ENCODE peak calls at places on chromosomes 12 and 14, in five cellular contexts. One of them, this sample, is unnamed.

GRCh38 chr14:68619805-68620574 is 172.9 kb downstream of the ZFP36L1 start:
- DNase-seq in lower leg skin: no peak
- DNase-seq in A549: no peak
- DNase-seq in K562: peak; percentile 63
- DNase-seq in heart left ventricle: peak; percentile 72
- DNase-seq in this sample: peak; percentile 69

GRCh38 chr14:61911534-61911933 is 149.3 kb downstream of the SNAPC1 start:
- DNase-seq in lower leg skin: no peak
- DNase-seq in A549: no peak
- DNase-seq in K562: no peak
- DNase-seq in heart left ventricle: no peak
- DNase-seq in this sample: no peak

GRCh38 chr14:73712540-73713141 is 1.5 kb downstream of the PNMA1 start:
- DNase-seq in lower leg skin: no peak
- DNase-seq in A549: no peak
- DNase-seq in K562: peak; percentile 25
- DNase-seq in heart left ventricle: peak; percentile 22
- DNase-seq in this sample: peak; percentile 64

GRCh38 chr12:29589271-29589670 is 91.8 kb upstream of the OVCH1 start:
- DNase-seq in lower leg skin: no peak
- DNase-seq in A549: no peak
- DNase-seq in K562: no peak
- DNase-seq in heart left ventricle: no peak
- DNase-seq in this sample: no peak

GRCh38 chr12:115761784-115762183 is 515.7 kb downstream of the MED13L start:
- DNase-seq in lower leg skin: no peak
- DNase-seq in A549: no peak
- DNase-seq in K562: no peak
- DNase-seq in heart left ventricle: no peak
- DNase-seq in this sample: no peak

GRCh38 chr12:45547822-45548221 is 181.7 kb upstream of the ARID2 start:
- DNase-seq in lower leg skin: no peak
- DNase-seq in A549: no peak
- DNase-seq in K562: no peak
- DNase-seq in heart left ventricle: no peak
- DNase-seq in this sample: no peak

GRCh38 chr14:50871914-50872732 is at the start of gene ABHD12B:
- DNase-seq in lower leg skin: no peak
- DNase-seq in A549: no peak
- DNase-seq in K562: no peak
- DNase-seq in heart left ventricle: no peak
- DNase-seq in this sample: no peak

GRCh38 chr14:63986789-63987533 is 134.2 kb downstream of the SYNE2 start:
- DNase-seq in lower leg skin: no peak
- DNase-seq in A549: no peak
- DNase-seq in K562: no peak
- DNase-seq in heart left ventricle: no peak
- DNase-seq in this sample: no peak

GRCh38 chr12:77328326-77328725 is 263.0 kb upstream of the E2F7 start:
- DNase-seq in lower leg skin: peak; percentile 28
- DNase-seq in A549: no peak
- DNase-seq in K562: no peak
- DNase-seq in heart left ventricle: no peak
- DNase-seq in this sample: no peak

GRCh38 chr12:106013941-106014340 is 124.8 kb downstream of the NUAK1 start:
- DNase-seq in lower leg skin: no peak
- DNase-seq in A549: no peak
- DNase-seq in K562: no peak
- DNase-seq in heart left ventricle: no peak
- DNase-seq in this sample: no peak
- TF ChIP-seq POLR2A in lower leg skin: no peak
- TF ChIP-seq POLR2A in A549: no peak
- TF ChIP-seq POLR2A in K562: no peak
- TF ChIP-seq POLR2A in heart left ventricle: no peak
- TF ChIP-seq POLR2A in this sample: no peak

DNA sequence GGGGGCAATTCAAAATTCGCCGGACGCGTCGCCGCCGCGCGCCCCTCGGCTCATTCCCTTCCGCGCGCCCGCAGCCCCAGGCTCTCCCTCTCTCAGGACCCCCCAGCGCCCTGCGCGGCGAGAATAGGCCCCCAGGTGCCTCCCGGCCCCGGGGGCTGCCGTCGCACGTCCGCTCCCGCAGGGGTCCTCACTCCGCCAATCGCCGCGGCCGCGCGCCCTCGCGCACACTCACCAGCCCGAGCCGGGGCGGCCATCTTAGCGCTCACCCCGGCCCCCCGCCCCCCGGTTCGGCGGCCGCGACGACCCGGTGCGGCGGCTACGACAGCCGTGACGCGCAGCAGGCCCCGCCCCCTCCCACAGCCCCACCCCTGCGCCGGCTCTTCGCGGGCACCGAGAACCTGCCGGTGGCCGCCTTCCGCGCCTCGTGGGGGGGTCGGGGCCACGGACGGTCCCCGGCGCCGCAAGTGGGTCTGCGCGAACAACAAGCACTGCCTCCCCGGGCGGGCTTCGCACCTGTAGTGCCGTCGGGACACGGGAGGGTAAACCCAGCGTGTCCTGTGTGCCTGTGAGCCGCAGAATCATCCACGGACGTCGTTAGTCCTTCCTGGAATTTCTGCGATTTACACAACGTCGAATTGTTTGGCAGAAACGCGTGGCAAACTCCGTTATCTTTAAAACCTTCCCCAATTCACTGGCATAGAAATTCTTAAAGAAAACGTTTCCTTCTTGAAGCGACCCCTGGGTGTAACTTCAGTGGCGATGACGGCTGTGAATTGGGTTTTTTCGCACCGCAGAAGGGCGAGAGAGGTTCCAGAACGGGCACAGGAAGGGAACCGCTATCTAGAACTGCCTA is 2.5 kb downstream of the USP44 start:
- DNase-seq in lower leg skin: peak; percentile 27
- DNase-seq in A549: peak; percentile 51
- DNase-seq in K562: peak; percentile 85
- DNase-seq in heart left ventricle: peak; percentile 62
- DNase-seq in this sample: peak; percentile 71
- TF ChIP-seq POLR2A in lower leg skin: no peak
- TF ChIP-seq POLR2A in A549: peak; percentile 42
- TF ChIP-seq POLR2A in K562: peak; percentile 60
- TF ChIP-seq POLR2A in heart left ventricle: no peak
- TF ChIP-seq POLR2A in this sample: peak; percentile 49

DNA sequence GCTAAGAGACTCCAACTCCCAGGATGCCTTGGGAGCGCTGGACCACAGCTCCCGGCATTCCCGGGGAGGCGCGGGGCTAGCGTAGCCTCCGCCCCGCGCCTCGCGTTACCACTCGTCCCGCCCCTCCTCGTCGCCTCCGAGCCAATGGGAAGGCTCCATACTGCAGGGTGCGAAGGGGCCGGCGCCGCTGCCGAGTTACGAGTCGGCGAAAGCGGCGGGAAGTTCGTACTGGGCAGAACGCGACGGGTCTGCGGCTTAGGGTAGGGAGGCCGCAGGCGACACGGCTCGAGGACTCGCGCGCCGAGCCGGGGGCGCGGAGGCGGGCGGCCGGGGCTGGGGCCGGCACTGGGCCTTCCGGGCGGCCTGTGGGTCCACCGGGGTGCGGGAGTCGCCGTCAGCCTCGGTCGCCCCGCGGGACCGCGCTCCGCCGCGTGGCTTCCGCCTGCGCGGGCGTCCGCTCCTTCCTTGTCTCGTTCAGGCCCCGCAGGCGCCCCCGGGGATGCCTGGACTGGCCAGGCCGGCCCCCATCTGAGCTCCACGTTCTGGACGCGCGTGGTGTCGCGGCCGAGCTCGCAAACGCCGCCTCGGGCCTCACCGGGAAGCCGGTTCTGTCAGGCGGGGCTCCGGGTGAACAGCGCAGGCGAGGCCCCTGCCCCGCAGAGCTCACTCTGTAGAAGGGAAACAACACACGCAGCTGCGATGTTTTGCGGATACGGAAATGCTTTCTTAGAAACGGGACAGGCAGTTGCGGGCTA is at the start of gene VRK1:
- DNase-seq in lower leg skin: peak; percentile 95
- DNase-seq in A549: peak; percentile 85
- DNase-seq in K562: peak; percentile 97
- DNase-seq in heart left ventricle: peak; percentile 97
- DNase-seq in this sample: peak; percentile 98
- TF ChIP-seq POLR2A in lower leg skin: no peak
- TF ChIP-seq POLR2A in A549: peak; percentile 66
- TF ChIP-seq POLR2A in K562: peak; percentile 75
- TF ChIP-seq POLR2A in heart left ventricle: no peak
- TF ChIP-seq POLR2A in this sample: peak; percentile 88

DNA sequence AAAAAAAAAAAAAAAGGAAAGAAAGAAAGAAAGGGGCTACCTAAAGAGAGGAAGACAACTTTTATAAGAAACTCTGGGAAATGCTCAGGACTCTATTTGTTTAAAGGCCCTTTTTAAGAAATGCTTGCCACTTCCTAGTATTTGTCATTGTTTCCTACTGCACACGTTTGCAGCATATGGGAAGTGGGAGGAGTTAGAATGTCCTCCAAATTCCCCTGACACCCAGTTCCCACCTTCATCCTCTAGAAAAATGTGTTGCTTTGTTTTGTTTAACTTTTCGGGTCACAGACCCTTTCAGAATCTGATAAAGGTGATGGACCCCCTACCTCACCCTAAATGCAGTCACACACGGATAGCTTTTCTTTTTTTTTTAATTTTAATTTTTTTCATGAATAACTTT is 40.8 kb downstream of the NINJ2 start:
- DNase-seq in lower leg skin: no peak
- DNase-seq in A549: no peak
- DNase-seq in K562: peak; percentile 26
- DNase-seq in heart left ventricle: no peak
- DNase-seq in this sample: no peak
- TF ChIP-seq POLR2A in lower leg skin: no peak
- TF ChIP-seq POLR2A in A549: no peak
- TF ChIP-seq POLR2A in K562: no peak
- TF ChIP-seq POLR2A in heart left ventricle: no peak
- TF ChIP-seq POLR2A in this sample: no peak

GRCh38 chr12:31518680-31519227 is 72.2 kb downstream of the DENND5B start:
- DNase-seq in lower leg skin: no peak
- DNase-seq in A549: peak; percentile 79
- DNase-seq in K562: no peak
- DNase-seq in heart left ventricle: no peak
- DNase-seq in this sample: no peak
- TF ChIP-seq POLR2A in lower leg skin: no peak
- TF ChIP-seq POLR2A in A549: no peak
- TF ChIP-seq POLR2A in K562: no peak
- TF ChIP-seq POLR2A in heart left ventricle: no peak
- TF ChIP-seq POLR2A in this sample: no peak

DNA sequence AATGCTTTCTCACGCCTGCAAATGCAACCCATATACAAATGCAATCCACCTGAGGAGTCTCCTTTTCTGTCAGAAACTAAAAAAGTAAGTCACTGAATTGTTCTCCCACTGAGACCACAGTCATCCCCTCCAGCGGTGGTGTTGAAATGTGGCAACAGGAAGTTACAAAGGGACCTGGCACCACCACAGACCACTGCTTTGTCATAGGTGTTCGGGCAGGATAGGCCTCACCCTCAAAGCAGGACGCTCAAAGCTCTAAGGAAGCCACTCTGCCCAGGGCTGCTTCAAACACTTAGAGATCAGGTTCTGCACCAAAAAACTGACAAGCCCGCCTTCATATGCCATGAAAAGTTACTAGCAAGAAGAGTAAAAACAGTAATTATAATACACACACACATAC is 11.3 kb downstream of the PHLDA1 start:
- DNase-seq in lower leg skin: no peak
- DNase-seq in A549: peak; percentile 39
- DNase-seq in K562: no peak
- DNase-seq in heart left ventricle: no peak
- DNase-seq in this sample: no peak
- TF ChIP-seq POLR2A in lower leg skin: no peak
- TF ChIP-seq POLR2A in A549: no peak
- TF ChIP-seq POLR2A in K562: no peak
- TF ChIP-seq POLR2A in heart left ventricle: no peak
- TF ChIP-seq POLR2A in this sample: no peak

GRCh38 chr12:27217590-27217989 is 26.5 kb upstream of the STK38L start:
- DNase-seq in lower leg skin: no peak
- DNase-seq in A549: no peak
- DNase-seq in K562: no peak
- DNase-seq in heart left ventricle: no peak
- DNase-seq in this sample: no peak

GRCh38 chr12:27220057-27220987 is 23.8 kb upstream of the STK38L start:
- DNase-seq in lower leg skin: no peak
- DNase-seq in A549: no peak
- DNase-seq in K562: no peak
- DNase-seq in heart left ventricle: no peak
- DNase-seq in this sample: no peak

GRCh38 chr12:27220988-27221345 is 23.1 kb upstream of the STK38L start:
- DNase-seq in lower leg skin: no peak
- DNase-seq in A549: no peak
- DNase-seq in K562: no peak
- DNase-seq in heart left ventricle: no peak
- DNase-seq in this sample: no peak

GRCh38 chr12:27219693-27220056 is 24.4 kb upstream of the STK38L start:
- DNase-seq in lower leg skin: no peak
- DNase-seq in A549: no peak
- DNase-seq in K562: no peak
- DNase-seq in heart left ventricle: no peak
- DNase-seq in this sample: no peak

DNA sequence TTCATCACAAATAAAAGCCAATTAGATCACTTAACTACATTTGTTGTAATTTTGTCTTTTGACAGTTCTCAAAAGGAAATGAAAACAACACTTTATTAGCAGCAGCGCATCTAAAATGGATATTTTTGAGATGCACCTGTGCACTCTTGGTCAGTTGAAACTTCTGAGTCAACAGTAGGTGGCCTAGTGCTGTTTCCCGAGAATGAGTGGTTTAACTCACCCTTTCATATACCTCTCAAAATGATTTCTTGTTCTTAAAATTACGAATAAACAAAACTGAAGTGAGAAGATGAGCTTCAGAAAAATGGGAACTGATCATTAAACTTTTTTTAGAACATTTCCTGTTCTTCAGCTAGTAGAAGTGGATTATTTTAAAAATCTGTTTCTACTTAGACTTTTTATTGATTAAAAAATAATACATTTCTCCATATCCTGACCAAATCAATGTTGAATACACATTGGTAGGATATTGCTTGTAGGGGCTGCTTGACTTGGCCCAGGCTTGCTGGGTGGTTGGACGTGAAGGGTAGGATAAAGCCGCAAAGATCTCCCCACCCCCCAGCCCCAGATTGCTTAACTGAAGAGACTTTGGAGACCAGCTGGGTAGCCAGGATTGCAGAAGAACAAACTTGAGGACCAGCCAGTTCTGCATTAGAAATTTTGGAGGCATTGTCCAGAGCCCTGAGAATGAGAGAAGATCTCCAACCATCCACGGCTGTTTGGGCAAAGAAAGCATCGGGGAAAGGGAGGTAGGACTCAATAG is 22.3 kb upstream of the STK38L start:
- DNase-seq in lower leg skin: no peak
- DNase-seq in A549: no peak
- DNase-seq in K562: no peak
- DNase-seq in heart left ventricle: no peak
- DNase-seq in this sample: no peak
- TF ChIP-seq POLR2A in lower leg skin: no peak
- TF ChIP-seq POLR2A in A549: no peak
- TF ChIP-seq POLR2A in K562: no peak
- TF ChIP-seq POLR2A in heart left ventricle: no peak
- TF ChIP-seq POLR2A in this sample: no peak